ENCODE peak calls at places on chromosomes 1 and 21, in six cellular contexts. W, Z, T, I, L and G are unnamed samples.
A peak's percentile ranks its signal among the peaks of the same experiment; 100 is the strongest.

GRCh38 chr1:198986041-198986440 is 347.2 kb downstream of the PTPRC start:
- DNase-seq in W (no peak), Z (no peak), T (no peak), I (no peak), L (no peak), G (no peak)

GRCh38 chr1:4046836-4047461 is 146.9 kb upstream of the C1orf174 start:
- DNase-seq in W (peak; percentile 43), Z (no peak), T (no peak), I (no peak), L (no peak), G (no peak)

GRCh38 chr1:14659913-14660312 is 61.4 kb downstream of the KAZN start:
- DNase-seq in W (no peak), Z (no peak), T (no peak), I (no peak), L (no peak), G (no peak)

GRCh38 chr1:145877923-145878486 is 7.7 kb downstream of the ANKRD35 start:
- DNase-seq in W (no peak), Z (no peak), T (no peak), I (no peak), L (no peak), G (no peak)

GRCh38 chr1:76330993-76331603 is 256.6 kb downstream of the ST6GALNAC3 start:
- DNase-seq in W (peak; percentile 17), Z (no peak), T (peak; percentile 5), I (no peak), L (peak; percentile 53), G (no peak)

GRCh38 chr21:24011087-24011486 is 1596.2 kb downstream of the MRPL39 start:
- DNase-seq in W (no peak), Z (no peak), T (no peak), I (no peak), L (no peak), G (no peak)

GRCh38 chr1:99766378-99766800 is at the start of gene FRRS1:
- DNase-seq in W (peak; percentile 79), Z (peak; percentile 60), T (peak; percentile 33), I (peak; percentile 77), L (peak; percentile 56), G (peak; percentile 18)

GRCh38 chr1:70101774-70102173 is 103.6 kb downstream of the LRRC40 start:
- DNase-seq in W (no peak), Z (no peak), T (no peak), I (no peak), L (no peak), G (no peak)

GRCh38 chr1:31657972-31658510 is 13.4 kb upstream of the PEF1 start:
- DNase-seq in W (no peak), Z (no peak), T (no peak), I (no peak), L (no peak), G (no peak)

GRCh38 chr1:52955129-52955970 is 28.3 kb downstream of the SCP2 start:
- DNase-seq in W (no peak), Z (no peak), T (peak; percentile 87), I (no peak), L (no peak), G (no peak)

GRCh38 chr1:152960452-152961044 is 9.9 kb upstream of the SPRR4 start:
- DNase-seq in W (no peak), Z (no peak), T (no peak), I (no peak), L (peak; percentile 31), G (no peak)

GRCh38 chr1:15919316-15919715 is 56.6 kb downstream of the ZBTB17 start:
- DNase-seq in W (no peak), Z (no peak), T (peak; percentile 38), I (no peak), L (peak; percentile 16), G (no peak)

GRCh38 chr1:162996261-162996660 is 72.9 kb upstream of the RGS4 start:
- DNase-seq in W (no peak), Z (no peak), T (no peak), I (no peak), L (no peak), G (no peak)

GRCh38 chr1:164702664-164703063 is 143.7 kb downstream of the PBX1 start:
- DNase-seq in W (no peak), Z (no peak), T (no peak), I (no peak), L (no peak), G (no peak)

GRCh38 chr1:98221926-98222325 is 301.1 kb upstream of the DPYD start:
- DNase-seq in W (no peak), Z (no peak), T (no peak), I (no peak), L (no peak), G (no peak)

GRCh38 chr1:151825811-151826660 is 5.6 kb downstream of the RORC start:
- DNase-seq in W (no peak), Z (no peak), T (no peak), I (no peak), L (peak; percentile 50), G (no peak)

GRCh38 chr1:155940531-155940992 is 876 bp upstream of the RXFP4 start:
- DNase-seq in W (no peak), Z (no peak), T (no peak), I (no peak), L (no peak), G (peak; percentile 15)

GRCh38 chr1:26696645-26697440 is 1.0 kb downstream of the ARID1A start:
- DNase-seq in W (peak; percentile 75), Z (peak; percentile 50), T (no peak), I (peak; percentile 79), L (peak; percentile 61), G (peak; percentile 63)

GRCh38 chr21:36917487-36918158 is 48.8 kb downstream of the HLCS start:
- DNase-seq in W (no peak), Z (peak; percentile 30), T (no peak), I (no peak), L (no peak), G (no peak)

GRCh38 chr1:94816030-94816429 is 4.1 kb upstream of the SLC44A3 start:
- DNase-seq in W (no peak), Z (no peak), T (no peak), I (no peak), L (no peak), G (no peak)

GRCh38 chr1:117635805-117636204 is 30.0 kb downstream of the TENT5C start:
- DNase-seq in W (no peak), Z (no peak), T (no peak), I (no peak), L (no peak), G (no peak)

GRCh38 chr21:43824250-43824882 is 35.0 kb downstream of the RRP1 start:
- DNase-seq in W (no peak), Z (no peak), T (no peak), I (no peak), L (no peak), G (no peak)

GRCh38 chr1:109241344-109241743 is 8.0 kb upstream of the CELSR2 start:
- DNase-seq in W (no peak), Z (no peak), T (no peak), I (peak; percentile 62), L (peak; percentile 83), G (no peak)

GRCh38 chr21:44708213-44708865 is 3.0 kb downstream of the TSPEAR start:
- DNase-seq in W (no peak), Z (peak; percentile 63), T (no peak), I (no peak), L (no peak), G (no peak)

GRCh38 chr1:99004270-99005141 is at the start of gene PLPPR5:
- DNase-seq in W (no peak), Z (peak; percentile 24), T (no peak), I (peak; percentile 59), L (no peak), G (peak; percentile 12)

GRCh38 chr1:108199231-108199657 is 899 bp downstream of the SLC25A24 start:
- DNase-seq in W (no peak), Z (no peak), T (no peak), I (no peak), L (peak; percentile 24), G (no peak)

GRCh38 chr1:39214021-39214713 is 9.7 kb downstream of the MACF1 start:
- DNase-seq in W (no peak), Z (peak; percentile 60), T (no peak), I (no peak), L (peak; percentile 31), G (no peak)

GRCh38 chr1:22760453-22760852 is 49.8 kb downstream of the EPHB2 start:
- DNase-seq in W (no peak), Z (no peak), T (no peak), I (no peak), L (no peak), G (no peak)

GRCh38 chr21:33071878-33072306 is 2.0 kb downstream of the OLIG1 start:
- DNase-seq in W (peak; percentile 18), Z (no peak), T (no peak), I (no peak), L (no peak), G (no peak)

GRCh38 chr1:160567858-160568682 is 11.2 kb downstream of the CD84 start:
- DNase-seq in W (no peak), Z (no peak), T (no peak), I (no peak), L (no peak), G (no peak)
- TF ChIP-seq CTCF in W (no peak), Z (no peak), T (no peak), I (no peak), L (no peak), G (no peak)

GRCh38 chr1:33256701-33257387 is 552 bp downstream of the ZNF362 start:
- DNase-seq in W (peak; percentile 77), Z (peak; percentile 74), T (no peak), I (peak; percentile 86), L (no peak), G (no peak)

GRCh38 chr1:33257759-33258712 is 1.7 kb downstream of the ZNF362 start:
- DNase-seq in W (no peak), Z (no peak), T (no peak), I (no peak), L (no peak), G (no peak)

GRCh38 chr1:33257388-33257758 is 1.1 kb downstream of the ZNF362 start:
- DNase-seq in W (no peak), Z (no peak), T (no peak), I (no peak), L (no peak), G (no peak)

GRCh38 chr1:33255347-33256311 is 663 bp upstream of the ZNF362 start:
- DNase-seq in W (peak; percentile 63), Z (peak; percentile 86), T (no peak), I (peak; percentile 91), L (no peak), G (peak; percentile 49)

DNA sequence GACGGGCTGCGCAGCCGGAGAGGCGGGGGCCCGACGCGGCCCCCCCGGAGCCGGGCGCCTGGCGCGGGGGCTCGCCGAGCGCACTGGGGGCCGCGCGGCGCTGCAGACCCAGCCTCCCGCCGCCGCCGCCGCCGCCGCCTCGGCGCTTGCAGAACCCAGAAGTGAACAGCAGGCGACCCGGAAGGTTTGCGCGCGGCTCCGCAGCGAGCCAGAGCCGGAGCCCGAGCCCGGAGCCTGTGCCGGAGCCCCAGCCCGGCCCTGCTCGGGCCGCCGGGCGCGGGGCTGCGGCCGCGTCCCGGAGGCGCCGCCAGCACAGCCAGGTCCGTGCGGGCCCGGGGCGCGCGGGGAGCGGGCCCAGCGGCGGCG is at the start of gene ZNF362:
- DNase-seq in W (peak; percentile 76), Z (peak; percentile 72), T (no peak), I (peak; percentile 86), L (peak; percentile 64), G (peak; percentile 62)
- TF ChIP-seq CTCF in W (no peak), Z (no peak), T (no peak), I (no peak), L (no peak), G (no peak)

GRCh38 chr1:197775282-197776262 is at the start of gene DENND1B:
- DNase-seq in W (peak; percentile 94), Z (peak; percentile 82), T (no peak), I (peak; percentile 94), L (peak; percentile 81), G (peak; percentile 81)
- TF ChIP-seq CTCF in W (no peak), Z (no peak), T (no peak), I (peak; percentile 10), L (no peak), G (no peak)

GRCh38 chr1:159851386-159851785 is 11.1 kb downstream of the VSIG8 start:
- DNase-seq in W (no peak), Z (no peak), T (no peak), I (no peak), L (no peak), G (no peak)
- TF ChIP-seq CTCF in W (peak; percentile 32), Z (no peak), T (no peak), I (no peak), L (no peak), G (no peak)